ENCODE peak calls at places on chromosomes 2 and 18, in six cellular contexts. P, X, O, A, F and J are unnamed samples.

GRCh38 chr2:41886757-41887156 is 161.1 kb upstream of the PKDCC start:
- DNase-seq in O (no peak), F (no peak), X (no peak), A (no peak), P (no peak), J (no peak)

GRCh38 chr2:71000780-71001591 is 6.3 kb upstream of the TEX261 start:
- DNase-seq in F (peak; percentile 45), P (peak; percentile 70), O (peak; percentile 80), A (no peak), X (peak; percentile 87), J (peak; percentile 71)

GRCh38 chr2:237208373-237209045 is 122.8 kb downstream of the COPS8 start:
- DNase-seq in A (no peak), O (no peak), F (no peak), X (no peak), P (no peak), J (no peak)

GRCh38 chr2:62099523-62100175 is 96.3 kb upstream of the B3GNT2 start:
- DNase-seq in X (peak; percentile 94), P (no peak), F (no peak), A (no peak), O (no peak), J (peak; percentile 25)

GRCh38 chr18:63882333-63883141 is 5.0 kb upstream of the SERPINB2 start:
- DNase-seq in P (no peak), A (no peak), X (no peak), O (peak; percentile 53), F (no peak), J (no peak)

GRCh38 chr2:187404431-187405110 is 43.5 kb downstream of the CALCRL start:
- DNase-seq in F (no peak), X (no peak), P (no peak), A (no peak), O (no peak), J (no peak)

GRCh38 chr2:113253453-113253852 is 25.3 kb downstream of the PAX8 start:
- DNase-seq in F (no peak), A (no peak), O (no peak), X (no peak), P (no peak), J (no peak)

GRCh38 chr2:27217173-27218121 is at the start of gene CAD:
- DNase-seq in O (peak; percentile 87), P (peak; percentile 83), A (no peak), F (peak; percentile 65), X (peak; percentile 94), J (peak; percentile 86)

GRCh38 chr2:165839610-165840009 is 45.6 kb upstream of the GALNT3 start:
- DNase-seq in F (no peak), A (no peak), P (no peak), O (no peak), X (no peak), J (no peak)

GRCh38 chr2:88005776-88006175 is 10.6 kb downstream of the RNU2-63P start:
- DNase-seq in P (no peak), O (no peak), X (no peak), F (peak; percentile 3), A (no peak), J (no peak)

GRCh38 chr18:3466051-3466450 is 16.1 kb downstream of the TGIF1 start:
- DNase-seq in F (no peak), A (no peak), P (no peak), X (no peak), O (no peak), J (no peak)

GRCh38 chr2:97706708-97707345 is 6.5 kb upstream of the ZAP70 start:
- DNase-seq in F (no peak), X (no peak), A (no peak), O (no peak), P (no peak), J (no peak)

DNA sequence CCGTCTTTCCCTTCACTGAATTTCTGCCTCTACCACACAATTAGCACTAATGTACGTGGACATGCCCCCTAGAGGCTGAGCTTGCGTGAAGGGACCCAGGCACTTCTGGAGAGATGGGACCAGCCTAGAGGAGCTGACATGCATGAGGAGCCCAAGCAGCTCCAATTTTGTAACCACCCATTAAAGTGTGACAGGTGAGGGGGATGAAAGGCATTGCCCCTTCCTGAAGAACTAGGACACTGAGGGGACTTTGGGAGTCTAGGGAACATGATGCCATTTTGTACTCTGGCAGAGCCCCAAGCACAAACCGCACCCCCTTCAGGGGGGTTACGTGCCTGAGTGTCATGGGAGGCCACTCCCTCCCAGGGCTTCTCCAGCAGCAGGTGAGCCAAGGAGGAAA is 63.6 kb downstream of the HNRNPLL start:
- DNase-seq in X (no peak), O (no peak), F (no peak), A (no peak), P (no peak), J (no peak)
- TF ChIP-seq CTCF in X (no peak), O (no peak), F (no peak), A (no peak), P (no peak), J (no peak)

GRCh38 chr2:103615706-103616105 is 853.9 kb downstream of the TMEM182 start:
- DNase-seq in F (no peak), O (no peak), X (no peak), A (no peak), P (no peak), J (no peak)
- TF ChIP-seq CTCF in F (no peak), O (no peak), X (no peak), A (no peak), P (no peak), J (no peak)

GRCh38 chr18:57466745-57467144 is 31.6 kb downstream of the ONECUT2 start:
- DNase-seq in P (no peak), O (no peak), X (peak; percentile 31), A (no peak), F (no peak), J (no peak)
- TF ChIP-seq CTCF in P (no peak), O (no peak), X (no peak), A (no peak), F (no peak), J (no peak)

DNA sequence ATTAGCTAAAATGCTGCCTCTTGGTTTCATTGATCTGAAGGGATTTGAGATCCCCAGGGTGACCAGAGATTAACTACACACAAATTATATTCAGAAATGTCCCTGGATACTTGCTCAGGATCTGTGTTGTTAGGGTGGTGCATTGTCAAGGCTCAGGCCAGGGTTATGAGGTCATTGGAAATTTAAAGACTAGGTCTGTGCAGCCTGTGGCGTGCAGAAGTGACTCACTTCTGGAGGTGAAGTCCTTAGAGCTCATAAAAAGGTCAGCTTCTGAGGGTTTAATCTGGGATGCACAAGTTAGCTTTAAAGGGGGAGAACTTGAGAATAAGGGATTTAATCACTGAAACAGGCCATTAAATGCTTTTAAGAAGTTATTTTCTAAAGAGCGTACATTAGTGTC is 23.5 kb downstream of the LRRTM1 start:
- DNase-seq in A (no peak), X (no peak), F (no peak), P (no peak), O (no peak), J (no peak)
- TF ChIP-seq CTCF in A (no peak), X (no peak), F (no peak), P (no peak), O (no peak), J (no peak)

GRCh38 chr2:127702395-127703009 is 1.2 kb downstream of the SFT2D3 start:
- DNase-seq in A (no peak), O (no peak), F (no peak), P (no peak), X (no peak), J (no peak)

GRCh38 chr2:127700527-127701192 is 637 bp upstream of the SFT2D3 start:
- DNase-seq in A (peak; percentile 19), X (peak; percentile 98), F (peak; percentile 71), O (peak; percentile 71), P (no peak), J (peak; percentile 47)

GRCh38 chr2:127703282-127703681 is 2.0 kb downstream of the SFT2D3 start:
- DNase-seq in X (no peak), A (no peak), F (no peak), O (no peak), P (no peak), J (no peak)

GRCh38 chr2:127701193-127701650 is at the start of gene SFT2D3:
- DNase-seq in A (peak; percentile 67), F (peak; percentile 86), X (peak; percentile 98), P (peak; percentile 86), O (peak; percentile 93), J (peak; percentile 85)

GRCh38 chr2:127701651-127702394 is 526 bp downstream of the SFT2D3 start:
- DNase-seq in F (peak; percentile 51), P (peak; percentile 64), A (peak; percentile 24), X (peak; percentile 93), O (peak; percentile 80), J (peak; percentile 78)
- TF ChIP-seq CTCF in F (peak; percentile 52), P (no peak), A (peak; percentile 46), X (peak; percentile 18), O (no peak), J (no peak)

GRCh38 chr2:238287702-238288649 is at the start of gene PER2:
- DNase-seq in F (peak; percentile 90), O (peak; percentile 59), A (peak; percentile 44), P (no peak), X (peak; percentile 54), J (peak; percentile 23)
- TF ChIP-seq CTCF in F (peak; percentile 31), O (no peak), A (no peak), P (no peak), X (peak; percentile 2), J (no peak)

GRCh38 chr2:157414050-157414449 is 29.8 kb downstream of the CYTIP start:
- DNase-seq in F (no peak), A (no peak), X (peak; percentile 47), O (no peak), P (no peak), J (no peak)
- TF ChIP-seq CTCF in F (no peak), A (no peak), X (no peak), O (no peak), P (no peak), J (no peak)

DNA sequence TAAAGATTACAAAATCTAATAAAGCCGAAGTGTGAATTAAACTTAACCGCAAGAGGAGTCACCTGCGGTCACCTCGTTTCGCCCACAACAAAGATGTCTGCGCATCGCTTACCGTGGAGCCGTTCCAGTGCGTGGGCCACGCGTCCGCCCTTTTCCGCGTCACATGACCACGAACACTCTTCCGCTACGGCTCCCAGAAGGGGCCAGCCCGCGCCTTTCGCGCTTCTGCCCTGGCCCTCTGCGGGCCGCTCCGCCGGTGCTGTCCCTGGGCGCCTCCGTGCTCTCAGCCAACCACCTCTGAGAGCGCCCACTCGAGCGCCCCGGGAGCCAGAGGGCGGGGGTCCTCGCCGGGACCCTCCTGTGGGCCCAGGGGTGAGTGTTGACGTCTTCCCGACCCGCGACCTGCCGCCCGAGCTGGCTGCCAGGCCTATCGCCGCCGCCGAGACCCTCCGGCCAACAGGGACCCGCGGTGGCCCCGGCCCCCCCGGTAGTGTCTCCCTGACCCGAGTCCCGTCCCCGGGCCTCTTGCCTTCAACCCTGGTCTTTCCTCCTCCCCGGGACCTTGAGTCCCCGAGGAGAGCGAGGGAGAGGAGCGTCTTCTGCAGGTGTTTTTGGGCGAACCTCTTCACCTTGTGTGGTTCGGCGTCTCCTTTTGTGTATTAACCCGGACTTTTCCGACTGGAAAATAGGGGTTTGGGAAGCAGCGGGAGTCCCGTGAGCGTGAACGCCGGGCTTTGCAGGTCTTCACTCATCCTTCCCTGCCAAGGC is at the start of gene MFF:
- DNase-seq in A (peak; percentile 67), P (peak; percentile 90), X (peak; percentile 96), F (peak; percentile 87), O (peak; percentile 93), J (peak; percentile 87)
- TF ChIP-seq CTCF in A (peak; percentile 16), P (no peak), X (peak; percentile 22), F (no peak), O (no peak), J (no peak)